ENCODE peak calls at places on chromosome 19, in eight cellular contexts. F is A673, P is astrocyte of the spinal cord, A is thoracic aorta, X is fibroblast of the aortic adventitia, G is PC-9, N is HCT116, U is lower lobe of right lung. Q is an unnamed sample.

GRCh38 chr19:47541507-47541906 is 26.6 kb upstream of the NAPA start:
- DNase-seq in X (no peak), N (no peak), A (no peak), F (no peak), P (no peak), U (no peak), G (no peak), Q (no peak)

GRCh38 chr19:2495651-2496316 is 19.9 kb downstream of the GADD45B start:
- DNase-seq in U (no peak), N (no peak), A (no peak), F (no peak), X (peak), G (no peak), P (no peak), Q (no peak)

GRCh38 chr19:21835810-21836444 is at the start of gene ZNF43:
- DNase-seq in A (peak), X (peak), F (peak), U (peak), P (peak), G (peak), N (no peak), Q (peak)

GRCh38 chr19:42282810-42283247 is 13.8 kb downstream of the CIC start:
- DNase-seq in N (no peak), X (no peak), F (no peak), A (no peak), P (no peak), U (no peak), G (no peak), Q (no peak)

GRCh38 chr19:8321760-8322637 is 703 bp downstream of the RPS28 start:
- DNase-seq in G (no peak), N (no peak), P (no peak), X (no peak), A (no peak), F (no peak), U (no peak), Q (no peak)

GRCh38 chr19:41219924-41220567 is 1.0 kb downstream of the AXL start:
- DNase-seq in P (peak), N (no peak), A (peak), F (no peak), U (no peak), G (no peak), X (peak), Q (peak)

GRCh38 chr19:47095707-47096704 is 17.6 kb downstream of the ZC3H4 start:
- DNase-seq in X (peak), G (peak), F (no peak), N (peak), P (peak), U (peak), A (no peak), Q (no peak)

GRCh38 chr19:45922281-45922680 is 7.7 kb upstream of the NANOS2 start:
- DNase-seq in G (no peak), U (no peak), X (no peak), P (no peak), N (peak), A (no peak), F (no peak), Q (peak)

GRCh38 chr19:33426621-33427475 is 53.3 kb downstream of the CEBPG start:
- DNase-seq in A (no peak), N (no peak), F (no peak), X (no peak), P (no peak), U (peak), G (no peak), Q (no peak)

GRCh38 chr19:58563034-58563573 is 4.7 kb upstream of the UBE2M start:
- DNase-seq in P (no peak), A (no peak), X (no peak), G (no peak), N (no peak), F (peak), U (no peak), Q (peak)

GRCh38 chr19:40990972-40991381 is at the start of gene CYP2B6:
- DNase-seq in U (no peak), A (no peak), P (no peak), N (no peak), F (no peak), G (no peak), X (no peak), Q (no peak)

GRCh38 chr19:14561832-14562351 is 10.0 kb downstream of the NDUFB7 start:
- DNase-seq in P (no peak), A (no peak), U (no peak), F (no peak), G (no peak), X (peak), N (no peak), Q (no peak)

GRCh38 chr19:5957132-5957531 is 20.8 kb downstream of the RANBP3 start:
- DNase-seq in F (no peak), A (no peak), N (no peak), X (no peak), U (no peak), P (peak), G (no peak), Q (no peak)

GRCh38 chr19:19637523-19638251 is 5.8 kb downstream of the GMIP start:
- DNase-seq in U (no peak), P (no peak), F (no peak), X (no peak), N (no peak), A (no peak), G (no peak), Q (no peak)

DNA sequence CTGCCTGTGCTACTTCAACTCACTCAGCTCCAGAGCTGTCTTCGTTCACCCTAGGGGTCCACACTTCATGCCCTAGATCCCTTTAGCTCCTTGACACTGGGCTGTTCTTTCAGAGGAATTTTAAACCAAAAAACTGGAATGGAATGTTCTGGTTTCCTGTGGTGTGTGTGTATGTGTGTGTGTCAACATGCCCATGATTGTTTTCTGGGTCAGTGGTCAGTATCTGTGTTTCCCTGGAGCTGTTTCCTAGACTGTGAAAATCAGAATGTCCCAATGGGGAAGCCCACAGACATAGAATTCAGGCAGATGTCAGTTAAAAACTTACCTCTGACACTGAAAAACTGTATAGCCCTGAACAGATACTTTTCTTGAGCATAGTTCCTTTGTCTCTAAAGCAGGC is 1.4 kb downstream of the PMIS2 start:
- DNase-seq in A (no peak), G (no peak), F (no peak), U (no peak), X (peak), N (no peak), P (no peak), Q (peak)
- TF ChIP-seq CTCF in A (no peak), G (no peak), F (no peak), U (no peak), X (no peak), N (no peak), P (no peak), Q (no peak)

GRCh38 chr19:44777715-44778347 is at the start of gene CBLC:
- DNase-seq in U (peak), N (peak), X (no peak), P (no peak), G (peak), F (no peak), A (no peak), Q (no peak)
- H3K4me3 ChIP-seq in U (peak), N (peak), X (no peak), P (no peak), G (peak), F (no peak), A (no peak), Q (no peak)

GRCh38 chr19:38719761-38720558 is 24.3 kb downstream of the CAPN12 start:
- DNase-seq in P (peak), N (no peak), F (no peak), G (peak), A (no peak), U (no peak), X (no peak), Q (no peak)
- TF ChIP-seq CTCF in P (peak), N (no peak), F (no peak), G (no peak), A (no peak), U (no peak), X (no peak), Q (no peak)

GRCh38 chr19:17948967-17949930 is 16.4 kb downstream of the CCDC124 start:
- DNase-seq in G (no peak), X (no peak), A (no peak), P (no peak), U (no peak), F (no peak), N (no peak), Q (no peak)

GRCh38 chr19:17950310-17951150 is 16.4 kb upstream of the KCNN1 start:
- DNase-seq in N (no peak), G (no peak), F (peak), A (no peak), U (no peak), X (no peak), P (no peak), Q (no peak)

GRCh38 chr19:17951151-17952040 is 15.5 kb upstream of the KCNN1 start:
- DNase-seq in G (no peak), U (no peak), N (no peak), F (no peak), A (no peak), P (no peak), X (no peak), Q (no peak)

GRCh38 chr19:17948474-17948966 is 15.7 kb downstream of the CCDC124 start:
- DNase-seq in G (no peak), N (no peak), P (no peak), A (no peak), U (no peak), F (no peak), X (no peak), Q (no peak)

GRCh38 chr19:17949956-17950309 is 17.0 kb upstream of the KCNN1 start:
- DNase-seq in N (no peak), U (no peak), A (no peak), P (no peak), G (no peak), F (no peak), X (no peak), Q (no peak)
- H3K4me3 ChIP-seq in N (peak), U (no peak), A (peak), P (no peak), G (peak), F (peak), X (no peak), Q (no peak)

GRCh38 chr19:43956827-43957226 is 5.8 kb downstream of the ZNF221 start:
- DNase-seq in X (no peak), P (no peak), F (no peak), N (no peak), A (no peak), G (no peak), U (no peak), Q (no peak)

DNA sequence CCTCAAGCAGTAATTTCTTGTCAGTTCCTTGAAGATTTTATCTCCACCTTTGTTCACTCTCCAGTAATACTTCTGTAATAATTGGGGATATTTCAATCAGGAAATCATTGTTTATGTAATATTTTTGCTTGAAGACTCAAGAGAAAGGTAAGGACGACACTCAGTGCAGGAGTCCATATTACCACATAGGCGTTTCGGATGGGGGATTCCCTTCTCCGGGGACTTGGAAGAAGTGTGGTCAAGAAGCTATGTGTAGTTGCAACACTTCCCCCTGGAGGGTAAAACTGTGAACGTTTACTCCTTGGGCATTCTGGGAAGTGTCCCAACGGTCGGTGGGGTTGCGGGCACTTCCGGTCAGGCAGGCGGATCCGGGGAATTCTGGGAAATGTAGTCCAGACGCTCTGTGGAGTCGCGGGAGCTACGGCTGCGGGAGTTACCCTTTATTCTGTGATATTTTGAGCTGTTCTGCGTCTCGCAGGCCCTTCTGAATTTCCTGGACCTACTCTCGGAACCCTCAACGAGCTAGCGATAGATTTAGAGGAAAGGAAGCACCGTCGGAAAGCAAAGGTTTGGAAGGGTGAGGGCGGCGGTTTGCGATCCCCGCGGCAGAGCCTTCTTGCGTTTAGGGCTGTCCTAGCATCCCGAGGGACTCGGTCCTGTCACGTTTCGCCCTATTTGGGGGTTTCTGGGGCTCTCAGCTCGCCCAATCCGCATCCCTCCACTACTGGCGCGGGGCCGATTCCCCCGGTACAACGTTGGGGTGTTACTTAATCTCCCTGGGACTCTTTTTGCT is at the start of gene ZNF221:
- DNase-seq in N (peak), P (peak), F (peak), X (peak), U (peak), G (peak), A (peak), Q (peak)
- TF ChIP-seq CTCF in N (peak), P (peak), F (no peak), X (peak), U (peak), G (no peak), A (peak), Q (peak)

GRCh38 chr19:4061683-4062575 is 4.8 kb downstream of the ZBTB7A start:
- DNase-seq in X (no peak), P (no peak), F (no peak), A (no peak), G (peak), N (no peak), U (peak), Q (no peak)
- H3K4me3 ChIP-seq in X (peak), P (no peak), F (no peak), A (peak), G (peak), N (peak), U (peak), Q (no peak)

DNA sequence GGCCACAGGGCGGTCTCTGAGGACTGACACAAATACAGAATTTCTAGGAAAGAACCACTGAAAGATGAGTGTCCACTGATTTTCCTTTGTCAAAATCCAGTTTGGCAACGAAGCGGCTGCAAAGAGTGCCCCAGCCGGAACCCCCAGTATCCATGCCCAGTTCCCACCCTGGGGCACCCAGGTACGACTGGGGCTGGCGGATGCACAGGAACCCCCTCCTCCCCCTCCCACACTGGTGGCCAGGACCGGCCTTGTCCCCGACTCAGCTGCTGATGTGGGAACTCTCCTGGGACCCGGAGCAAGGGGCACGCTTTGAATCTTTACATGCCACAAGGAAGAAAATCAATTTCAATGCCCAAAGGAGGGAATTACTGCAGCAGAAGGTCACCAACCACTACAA is 220.8 kb upstream of the ZNF507 start:
- DNase-seq in X (no peak), A (no peak), U (no peak), G (no peak), F (no peak), N (no peak), P (no peak), Q (no peak)
- TF ChIP-seq CTCF in X (no peak), A (no peak), U (no peak), G (no peak), F (no peak), N (no peak), P (no peak), Q (no peak)

Q was measured in fibroblast of pulmonary artery.